ENCODE peak calls at places on chromosomes 4 and X, in ten cellular contexts. One of them, this sample, is unnamed. For H3K9me3, the result is how much of the 10 kb centered on the place peaks cover.

GRCh38 chr4:60962286-60962685 is 237.8 kb upstream of the ADGRL3 start:
- DNase-seq in OCI-LY7: no peak
- DNase-seq in right atrium auricular region: no peak
- DNase-seq in CD8-positive, alpha-beta T cell: no peak
- DNase-seq in ovary: no peak
- DNase-seq in WERI-Rb-1: no peak
- DNase-seq in DND-41: no peak
- DNase-seq in MM.1S: no peak
- DNase-seq in suprapubic skin: no peak
- DNase-seq in body of pancreas: no peak
- DNase-seq in this sample: no peak

GRCh38 chr4:82988323-82988832 is 22.2 kb downstream of the LIN54 start:
- DNase-seq in right atrium auricular region: no peak
- DNase-seq in DND-41: no peak
- DNase-seq in WERI-Rb-1: no peak
- DNase-seq in MM.1S: no peak
- DNase-seq in suprapubic skin: no peak
- DNase-seq in OCI-LY7: no peak
- DNase-seq in CD8-positive, alpha-beta T cell: no peak
- DNase-seq in ovary: no peak
- DNase-seq in body of pancreas: no peak
- DNase-seq in this sample: no peak

GRCh38 chrX:80808854-80809493 is 703 bp downstream of the BRWD3 start:
- DNase-seq in DND-41: peak
- DNase-seq in body of pancreas: peak
- DNase-seq in CD8-positive, alpha-beta T cell: peak
- DNase-seq in ovary: peak
- DNase-seq in suprapubic skin: peak
- DNase-seq in MM.1S: peak
- DNase-seq in right atrium auricular region: no peak
- DNase-seq in WERI-Rb-1: peak
- DNase-seq in OCI-LY7: peak
- DNase-seq in this sample: no peak

GRCh38 chrX:81957900-81958545 is 756.1 kb downstream of the SH3BGRL start:
- DNase-seq in DND-41: peak
- DNase-seq in OCI-LY7: no peak
- DNase-seq in WERI-Rb-1: no peak
- DNase-seq in MM.1S: peak
- DNase-seq in CD8-positive, alpha-beta T cell: no peak
- DNase-seq in body of pancreas: peak
- DNase-seq in ovary: no peak
- DNase-seq in right atrium auricular region: no peak
- DNase-seq in suprapubic skin: no peak
- DNase-seq in this sample: no peak

GRCh38 chr4:78870056-78870455 is 69.2 kb downstream of the PAQR3 start:
- DNase-seq in body of pancreas: no peak
- DNase-seq in OCI-LY7: no peak
- DNase-seq in CD8-positive, alpha-beta T cell: no peak
- DNase-seq in WERI-Rb-1: no peak
- DNase-seq in right atrium auricular region: no peak
- DNase-seq in suprapubic skin: no peak
- DNase-seq in DND-41: no peak
- DNase-seq in ovary: no peak
- DNase-seq in MM.1S: no peak
- DNase-seq in this sample: no peak

GRCh38 chr4:2712261-2712842 is 43.8 kb downstream of the TNIP2 start:
- DNase-seq in DND-41: no peak
- DNase-seq in CD8-positive, alpha-beta T cell: no peak
- DNase-seq in MM.1S: no peak
- DNase-seq in WERI-Rb-1: no peak
- DNase-seq in suprapubic skin: no peak
- DNase-seq in OCI-LY7: peak
- DNase-seq in right atrium auricular region: no peak
- DNase-seq in body of pancreas: no peak
- DNase-seq in ovary: peak
- DNase-seq in this sample: no peak

GRCh38 chr4:138978600-138978999 is 37.0 kb upstream of the NOCT start:
- DNase-seq in body of pancreas: no peak
- DNase-seq in OCI-LY7: no peak
- DNase-seq in DND-41: no peak
- DNase-seq in WERI-Rb-1: no peak
- DNase-seq in right atrium auricular region: peak
- DNase-seq in CD8-positive, alpha-beta T cell: no peak
- DNase-seq in ovary: no peak
- DNase-seq in MM.1S: no peak
- DNase-seq in suprapubic skin: no peak
- DNase-seq in this sample: no peak

GRCh38 chr4:167219090-167219489 is 15.2 kb downstream of the SPOCK3 start:
- DNase-seq in OCI-LY7: no peak
- DNase-seq in MM.1S: no peak
- DNase-seq in ovary: no peak
- DNase-seq in WERI-Rb-1: no peak
- DNase-seq in suprapubic skin: no peak
- DNase-seq in body of pancreas: no peak
- DNase-seq in CD8-positive, alpha-beta T cell: no peak
- DNase-seq in right atrium auricular region: no peak
- DNase-seq in DND-41: no peak
- DNase-seq in this sample: no peak

GRCh38 chr4:3436798-3437581 is 4.8 kb upstream of the HGFAC start:
- DNase-seq in DND-41: no peak
- DNase-seq in CD8-positive, alpha-beta T cell: no peak
- DNase-seq in MM.1S: no peak
- DNase-seq in WERI-Rb-1: no peak
- DNase-seq in OCI-LY7: no peak
- DNase-seq in body of pancreas: no peak
- DNase-seq in right atrium auricular region: no peak
- DNase-seq in ovary: no peak
- DNase-seq in suprapubic skin: no peak
- DNase-seq in this sample: peak

GRCh38 chr4:41098093-41098492 is 116.2 kb downstream of the APBB2 start:
- DNase-seq in suprapubic skin: no peak
- DNase-seq in CD8-positive, alpha-beta T cell: no peak
- DNase-seq in body of pancreas: no peak
- DNase-seq in WERI-Rb-1: peak
- DNase-seq in ovary: no peak
- DNase-seq in OCI-LY7: no peak
- DNase-seq in DND-41: no peak
- DNase-seq in right atrium auricular region: no peak
- DNase-seq in MM.1S: no peak
- DNase-seq in this sample: no peak

GRCh38 chr4:67019670-67020069 is 525.6 kb downstream of the CENPC start:
- DNase-seq in ovary: no peak
- DNase-seq in suprapubic skin: no peak
- DNase-seq in WERI-Rb-1: no peak
- DNase-seq in MM.1S: no peak
- DNase-seq in body of pancreas: no peak
- DNase-seq in right atrium auricular region: no peak
- DNase-seq in CD8-positive, alpha-beta T cell: no peak
- DNase-seq in DND-41: no peak
- DNase-seq in OCI-LY7: no peak
- DNase-seq in this sample: no peak

DNA sequence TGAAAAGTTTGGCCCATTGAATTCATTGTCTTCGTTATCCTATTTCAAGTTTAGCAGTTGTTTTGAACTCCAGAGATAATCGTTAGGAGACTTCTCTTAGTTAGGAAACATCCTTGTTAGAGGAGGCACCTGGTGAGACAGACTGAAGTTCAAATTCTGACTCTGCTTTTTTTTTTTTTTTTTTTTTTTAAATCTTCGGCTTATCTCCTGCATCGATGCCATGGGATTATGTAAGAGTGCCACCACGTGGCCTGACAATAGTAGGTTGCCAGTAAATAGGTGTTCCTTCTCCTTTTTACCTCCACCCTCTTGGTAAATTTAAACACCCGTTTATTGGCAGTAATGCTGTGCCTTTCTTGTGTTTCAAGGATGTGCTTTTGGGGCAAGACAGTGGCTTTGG is 149.3 kb downstream of the SOWAHB start:
- DNase-seq in right atrium auricular region: no peak
- DNase-seq in CD8-positive, alpha-beta T cell: no peak
- DNase-seq in body of pancreas: peak
- DNase-seq in MM.1S: peak
- DNase-seq in WERI-Rb-1: peak
- DNase-seq in DND-41: peak
- DNase-seq in OCI-LY7: peak
- DNase-seq in ovary: no peak
- DNase-seq in suprapubic skin: no peak
- DNase-seq in this sample: no peak
- TF ChIP-seq CTCF in right atrium auricular region: no peak
- TF ChIP-seq CTCF in CD8-positive, alpha-beta T cell: no peak
- TF ChIP-seq CTCF in body of pancreas: peak
- TF ChIP-seq CTCF in MM.1S: peak
- TF ChIP-seq CTCF in WERI-Rb-1: peak
- TF ChIP-seq CTCF in DND-41: peak
- TF ChIP-seq CTCF in OCI-LY7: peak
- TF ChIP-seq CTCF in ovary: no peak
- TF ChIP-seq CTCF in suprapubic skin: no peak
- TF ChIP-seq CTCF in this sample: peak

DNA sequence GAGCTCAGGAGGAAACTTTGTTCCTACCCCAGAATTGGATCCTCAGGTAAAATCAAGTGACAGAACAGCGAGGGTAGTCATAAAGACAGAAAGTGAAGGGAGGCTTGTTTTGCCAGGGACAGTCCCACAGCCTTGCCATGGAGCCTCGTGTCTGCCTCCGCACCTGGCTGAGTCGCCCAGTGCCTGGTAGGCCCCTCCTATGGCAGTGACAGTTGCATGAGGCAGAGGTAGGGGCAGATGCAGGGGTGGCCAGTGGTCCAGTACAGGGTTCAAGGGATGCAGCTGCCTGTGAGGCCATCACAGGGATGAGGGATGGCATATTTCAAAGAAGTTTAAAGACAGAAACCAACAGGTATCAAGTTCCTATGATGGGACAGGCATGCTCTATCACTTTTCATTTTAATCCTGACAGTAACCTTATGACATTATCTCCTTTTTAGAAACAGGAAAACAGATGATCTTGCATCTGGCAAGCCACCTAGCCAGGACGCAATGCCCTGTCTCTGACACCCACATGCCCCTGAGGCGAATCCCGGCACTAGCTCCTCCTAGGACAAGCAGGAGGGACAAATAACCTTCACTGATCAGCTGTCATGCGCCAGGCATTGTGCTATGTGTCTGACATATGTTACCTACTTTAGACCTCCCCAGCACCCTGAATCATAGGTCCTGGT is 127.4 kb upstream of the ENPP6 start:
- DNase-seq in DND-41: no peak
- DNase-seq in suprapubic skin: no peak
- DNase-seq in OCI-LY7: no peak
- DNase-seq in body of pancreas: no peak
- DNase-seq in right atrium auricular region: peak
- DNase-seq in CD8-positive, alpha-beta T cell: no peak
- DNase-seq in ovary: no peak
- DNase-seq in MM.1S: peak
- DNase-seq in WERI-Rb-1: no peak
- DNase-seq in this sample: no peak
- H3K4me3 ChIP-seq in DND-41: no peak
- H3K4me3 ChIP-seq in suprapubic skin: no peak
- H3K4me3 ChIP-seq in OCI-LY7: no peak
- H3K4me3 ChIP-seq in body of pancreas: no peak
- H3K4me3 ChIP-seq in right atrium auricular region: no peak
- H3K4me3 ChIP-seq in CD8-positive, alpha-beta T cell: no peak
- H3K4me3 ChIP-seq in ovary: no peak
- H3K4me3 ChIP-seq in MM.1S: peak
- H3K4me3 ChIP-seq in WERI-Rb-1: no peak
- H3K4me3 ChIP-seq in this sample: no peak

GRCh38 chrX:56226980-56227379 is 5.2 kb upstream of the KLF8 start:
- DNase-seq in body of pancreas: no peak
- DNase-seq in suprapubic skin: no peak
- DNase-seq in WERI-Rb-1: no peak
- DNase-seq in CD8-positive, alpha-beta T cell: no peak
- DNase-seq in ovary: no peak
- DNase-seq in OCI-LY7: no peak
- DNase-seq in right atrium auricular region: no peak
- DNase-seq in MM.1S: no peak
- DNase-seq in DND-41: no peak
- DNase-seq in this sample: no peak
- H3K9me3 ChIP-seq in body of pancreas: under half
- H3K9me3 ChIP-seq in suprapubic skin: under half
- H3K9me3 ChIP-seq in WERI-Rb-1: under half
- H3K9me3 ChIP-seq in CD8-positive, alpha-beta T cell: under half
- H3K9me3 ChIP-seq in ovary: under half
- H3K9me3 ChIP-seq in OCI-LY7: under half
- H3K9me3 ChIP-seq in right atrium auricular region: under half
- H3K9me3 ChIP-seq in MM.1S: under half
- H3K9me3 ChIP-seq in DND-41: under half
- H3K9me3 ChIP-seq in this sample: under half

DNA sequence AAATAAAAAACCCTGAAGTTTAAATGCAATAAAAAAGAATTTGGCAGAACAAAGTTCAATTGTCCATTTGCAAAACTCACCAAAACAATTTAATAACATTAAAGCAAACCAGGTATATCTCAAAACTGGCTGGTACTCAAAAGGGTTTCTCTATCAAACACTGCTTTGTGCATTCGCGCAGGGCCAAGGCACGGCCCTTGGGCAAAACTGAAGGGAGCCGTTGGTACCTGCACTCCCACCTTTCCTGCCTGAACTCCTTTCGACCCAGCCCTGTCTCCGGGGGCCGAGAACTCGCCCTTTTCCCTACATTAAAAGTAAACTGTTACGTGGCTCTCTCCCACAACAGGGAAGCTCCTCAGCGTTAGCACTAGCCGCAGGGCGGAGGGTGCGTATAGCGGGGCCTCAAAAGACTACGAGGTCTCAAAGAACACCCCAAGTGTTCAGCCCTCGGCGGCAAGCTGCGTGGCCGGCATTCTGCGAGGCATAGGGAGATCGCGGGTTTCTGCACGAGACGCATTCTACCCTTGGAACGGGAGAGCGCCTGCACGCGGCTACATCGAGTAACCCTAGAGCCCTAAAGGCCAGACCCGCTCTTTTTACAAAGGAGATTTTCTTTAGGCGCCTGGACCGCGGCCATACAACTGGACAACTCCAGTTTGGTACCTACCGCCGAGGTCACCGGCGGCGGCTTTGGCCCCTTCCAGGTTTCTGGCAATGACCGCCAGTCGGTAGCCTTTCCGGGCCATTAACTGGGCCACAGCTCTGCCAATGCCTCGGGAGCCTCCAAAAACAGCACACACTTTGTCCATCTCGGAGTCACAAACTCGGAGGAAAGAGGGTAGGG is 552 bp downstream of the CBR4 start:
- DNase-seq in suprapubic skin: peak
- DNase-seq in body of pancreas: peak
- DNase-seq in WERI-Rb-1: peak
- DNase-seq in CD8-positive, alpha-beta T cell: peak
- DNase-seq in OCI-LY7: peak
- DNase-seq in right atrium auricular region: peak
- DNase-seq in ovary: peak
- DNase-seq in MM.1S: peak
- DNase-seq in DND-41: peak
- DNase-seq in this sample: peak
- TF ChIP-seq CTCF in suprapubic skin: no peak
- TF ChIP-seq CTCF in body of pancreas: peak
- TF ChIP-seq CTCF in WERI-Rb-1: peak
- TF ChIP-seq CTCF in CD8-positive, alpha-beta T cell: peak
- TF ChIP-seq CTCF in OCI-LY7: peak
- TF ChIP-seq CTCF in right atrium auricular region: no peak
- TF ChIP-seq CTCF in ovary: no peak
- TF ChIP-seq CTCF in MM.1S: peak
- TF ChIP-seq CTCF in DND-41: peak
- TF ChIP-seq CTCF in this sample: peak

This sample was measured in lung.